ENCODE peak calls at places on chromosomes 11 and 22, in ten cellular contexts. R, D, V, C, I, K, M, G, H and O are unnamed samples.
A peak's percentile ranks its signal among the peaks of the same experiment; 100 is the strongest.

GRCh38 chr22:48489551-48490512 is 1337.8 kb downstream of the BRD1 start:
- DNase-seq in G (peak; percentile 47), H (peak; percentile 77), M (no peak), I (peak; percentile 21), R (no peak), V (no peak), D (no peak), C (peak; percentile 23), K (no peak), O (no peak)

GRCh38 chr22:44881624-44882023 is 128.2 kb downstream of the PHF21B start:
- DNase-seq in R (no peak), V (no peak), K (no peak), H (peak; percentile 71), C (no peak), D (no peak), I (no peak), M (no peak), G (no peak), O (no peak)

GRCh38 chr11:112294688-112295340 is 34.2 kb upstream of the PLET1 start:
- DNase-seq in C (no peak), H (no peak), V (no peak), D (no peak), K (no peak), I (peak; percentile 27), M (no peak), G (no peak), R (no peak), O (no peak)

GRCh38 chr22:36999463-36999862 is 19.8 kb downstream of the TST start:
- DNase-seq in K (no peak), M (no peak), R (no peak), H (no peak), D (no peak), C (no peak), G (no peak), V (no peak), I (peak; percentile 19), O (no peak)

GRCh38 chr11:131582021-131582531 is 211.7 kb downstream of the NTM start:
- DNase-seq in D (no peak), R (no peak), K (no peak), V (no peak), H (no peak), M (no peak), I (no peak), C (no peak), G (no peak), O (no peak)

GRCh38 chr11:11582261-11582701 is 39.5 kb downstream of the GALNT18 start:
- DNase-seq in K (no peak), G (peak; percentile 53), I (no peak), C (no peak), M (no peak), R (no peak), D (no peak), H (no peak), V (no peak), O (no peak)

GRCh38 chr22:21866821-21867527 is 471 bp downstream of the MAPK1 start:
- DNase-seq in C (no peak), K (no peak), I (no peak), R (peak; percentile 45), V (no peak), G (no peak), H (no peak), M (no peak), D (peak; percentile 7), O (peak; percentile 28)

GRCh38 chr22:23361676-23362075 is 181.4 kb downstream of the BCR start:
- DNase-seq in K (no peak), D (no peak), M (no peak), R (no peak), H (no peak), G (no peak), V (no peak), C (no peak), I (no peak), O (no peak)

GRCh38 chr11:87180743-87181142 is 143.0 kb downstream of the TMEM135 start:
- DNase-seq in D (no peak), I (peak; percentile 73), G (no peak), H (no peak), C (no peak), V (no peak), K (no peak), M (no peak), R (no peak), O (no peak)

GRCh38 chr11:118609380-118610219 is 2.2 kb downstream of the PHLDB1 start:
- DNase-seq in D (no peak), M (peak; percentile 9), C (no peak), I (peak; percentile 55), H (peak; percentile 88), K (no peak), R (no peak), G (no peak), V (no peak), O (no peak)

GRCh38 chr22:41770715-41771452 is 29.6 kb upstream of the CCDC134 start:
- DNase-seq in M (no peak), H (no peak), I (no peak), R (no peak), V (no peak), D (no peak), C (no peak), K (no peak), G (no peak), O (no peak)

GRCh38 chr11:123504401-123504800 is 74.3 kb downstream of the GRAMD1B start:
- DNase-seq in M (no peak), R (no peak), I (no peak), H (no peak), V (no peak), K (no peak), C (no peak), D (no peak), G (peak; percentile 75), O (no peak)

GRCh38 chr11:7597620-7598019 is 75.7 kb downstream of the CYB5R2 start:
- DNase-seq in I (no peak), D (peak; percentile 68), M (no peak), G (no peak), R (no peak), K (no peak), H (no peak), V (no peak), C (no peak), O (no peak)

GRCh38 chr11:121351089-121351488 is 58.5 kb downstream of the SC5D start:
- DNase-seq in K (no peak), V (no peak), D (no peak), R (no peak), M (no peak), I (no peak), C (no peak), G (peak; percentile 80), H (no peak), O (no peak)

GRCh38 chr11:32101791-32102190 is 10.9 kb downstream of the RCN1 start:
- DNase-seq in I (no peak), K (no peak), R (no peak), M (no peak), C (no peak), V (no peak), D (no peak), H (no peak), G (no peak), O (no peak)

GRCh38 chr11:44484211-44484610 is 81.3 kb upstream of the CD82 start:
- DNase-seq in M (no peak), C (peak; percentile 26), I (peak; percentile 35), H (no peak), D (no peak), R (peak; percentile 58), V (no peak), K (no peak), G (no peak), O (no peak)

GRCh38 chr22:46297151-46297819 is 615 bp downstream of the GTSE1 start:
- DNase-seq in I (peak; percentile 30), D (no peak), C (no peak), V (no peak), G (no peak), M (no peak), K (no peak), R (peak; percentile 48), H (peak; percentile 84), O (peak; percentile 51)

GRCh38 chr11:111418436-111418787 is 39.3 kb upstream of the POU2AF1 start:
- DNase-seq in K (no peak), I (no peak), V (no peak), H (no peak), M (no peak), D (no peak), G (no peak), C (no peak), R (no peak), O (peak; percentile 48)

GRCh38 chr22:19151329-19152191 is 1.5 kb upstream of the GSC2 start:
- DNase-seq in K (no peak), R (no peak), G (no peak), V (no peak), I (no peak), M (no peak), D (no peak), H (no peak), C (no peak), O (no peak)

GRCh38 chr11:60905551-60906113 is 753 bp downstream of the PRPF19 start:
- DNase-seq in I (peak; percentile 29), K (no peak), V (no peak), H (no peak), R (no peak), M (no peak), C (no peak), G (peak; percentile 46), D (peak; percentile 19), O (no peak)

GRCh38 chr22:24760708-24761306 is 13.7 kb downstream of the PIWIL3 start:
- DNase-seq in V (no peak), C (no peak), D (no peak), I (peak; percentile 63), H (no peak), G (no peak), M (no peak), K (no peak), R (no peak), O (no peak)

GRCh38 chr11:29018631-29019030 is 910.4 kb downstream of the METTL15 start:
- DNase-seq in V (no peak), H (no peak), D (no peak), G (no peak), C (peak; percentile 49), I (peak; percentile 90), M (no peak), K (no peak), R (no peak), O (no peak)

GRCh38 chr11:5291207-5291838 is 10.4 kb downstream of the OR51B4 start:
- DNase-seq in I (peak; percentile 55), G (no peak), V (no peak), D (peak; percentile 6), R (peak; percentile 34), C (peak; percentile 47), M (no peak), K (peak; percentile 38), H (no peak), O (peak; percentile 41)

GRCh38 chr22:36010090-36010489 is 18.5 kb downstream of the RBFOX2 start:
- DNase-seq in K (no peak), H (no peak), R (peak; percentile 47), C (no peak), V (no peak), D (peak; percentile 50), M (no peak), G (no peak), I (no peak), O (no peak)

GRCh38 chr11:67640021-67640757 is 626 bp upstream of the TBX10 start:
- DNase-seq in V (peak; percentile 25), G (peak; percentile 44), H (peak; percentile 87), K (peak; percentile 83), R (peak; percentile 87), C (peak; percentile 77), I (peak; percentile 68), D (peak; percentile 18), M (no peak), O (peak; percentile 79)

GRCh38 chr22:42434283-42434682 is 2.1 kb upstream of the NFAM1 start:
- DNase-seq in G (no peak), C (no peak), K (no peak), M (no peak), D (peak; percentile 88), I (peak; percentile 36), R (no peak), V (no peak), H (no peak), O (no peak)

GRCh38 chr22:26550498-26551033 is 38.3 kb upstream of the TFIP11 start:
- DNase-seq in C (no peak), V (no peak), I (peak; percentile 83), G (peak; percentile 22), D (no peak), K (no peak), R (peak; percentile 69), H (no peak), M (no peak), O (no peak)

GRCh38 chr11:116835042-116835772 is 2.2 kb downstream of the APOA1 start:
- DNase-seq in H (no peak), G (no peak), I (no peak), C (no peak), V (no peak), M (no peak), D (no peak), K (peak; percentile 55), R (peak; percentile 37), O (no peak)